ENCODE peak calls at places on chromosome 3, in seven cellular contexts. D is stomach, H is mesothelial cell of epicardium, I is endothelial cell, K is pancreas, W is H9, Z is Calu3. F is an unnamed sample.

GRCh38 chr3:186057594-186057993 is 51.3 kb downstream of the ETV5 start:
- DNase-seq in D (no peak), H (no peak), I (no peak), K (no peak), W (peak), Z (no peak), F (no peak)

GRCh38 chr3:98329392-98330124 is 24.1 kb upstream of the OR5K4 start:
- DNase-seq in D (peak), H (peak), I (peak), K (no peak), W (peak), Z (peak), F (no peak)

GRCh38 chr3:188421151-188421821 is 267.3 kb downstream of the LPP start:
- DNase-seq in D (no peak), H (no peak), I (no peak), K (no peak), W (no peak), Z (no peak), F (no peak)

GRCh38 chr3:195059006-195059350 is 212.0 kb downstream of the XXYLT1 start:
- DNase-seq in D (no peak), H (no peak), I (no peak), K (no peak), W (no peak), Z (no peak), F (no peak)

GRCh38 chr3:55091381-55092225 is 163.7 kb upstream of the LRTM1 start:
- DNase-seq in D (no peak), H (no peak), I (no peak), K (no peak), W (no peak), Z (no peak), F (no peak)

GRCh38 chr3:169295126-169295525 is 368.4 kb downstream of the MECOM start:
- DNase-seq in D (no peak), H (no peak), I (no peak), K (no peak), W (no peak), Z (peak), F (no peak)

GRCh38 chr3:181823716-181824115 is 112.0 kb downstream of the SOX2 start:
- DNase-seq in D (peak), H (no peak), I (no peak), K (no peak), W (no peak), Z (no peak), F (no peak)

GRCh38 chr3:135412475-135412874 is 553.1 kb upstream of the PPP2R3A start:
- DNase-seq in D (no peak), H (no peak), I (no peak), K (no peak), W (peak), Z (no peak), F (no peak)

GRCh38 chr3:127043041-127043641 is 60.2 kb downstream of the PLXNA1 start:
- DNase-seq in D (peak), H (no peak), I (no peak), K (peak), W (peak), Z (peak), F (no peak)

GRCh38 chr3:140236836-140237476 is 302.0 kb downstream of the CLSTN2 start:
- DNase-seq in D (no peak), H (no peak), I (no peak), K (no peak), W (no peak), Z (no peak), F (no peak)

GRCh38 chr3:14317057-14317553 is 85.3 kb upstream of the SLC6A6 start:
- DNase-seq in D (no peak), H (no peak), I (no peak), K (no peak), W (no peak), Z (peak), F (no peak)

GRCh38 chr3:112813723-112814171 is 32.9 kb downstream of the CD200R1L start:
- DNase-seq in D (no peak), H (no peak), I (no peak), K (no peak), W (no peak), Z (no peak), F (no peak)
- TF ChIP-seq CTCF in D (no peak), H (no peak), I (no peak), K (no peak), W (no peak), Z (no peak), F (no peak)

DNA sequence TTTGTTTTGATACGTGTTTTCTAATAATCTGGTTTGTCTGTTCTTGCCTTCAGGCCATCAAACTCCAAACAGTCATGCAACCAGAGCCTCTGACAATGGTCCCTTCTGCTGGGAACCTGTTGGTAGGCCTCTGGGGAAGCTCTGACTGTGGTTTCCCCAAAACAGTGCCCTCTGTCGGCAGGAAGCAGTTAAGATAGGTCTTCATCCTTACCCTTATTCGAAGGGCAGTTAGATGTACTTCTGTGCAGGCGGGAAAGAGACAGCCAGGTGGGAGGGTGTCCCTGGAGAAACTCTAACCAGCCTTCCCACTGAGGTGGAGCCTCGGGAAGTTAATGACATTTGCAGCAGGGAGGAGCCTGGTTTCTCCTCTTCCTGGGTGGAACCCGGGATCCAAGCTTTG is 81.6 kb upstream of the CHMP2B start:
- DNase-seq in D (no peak), H (no peak), I (no peak), K (no peak), W (peak), Z (peak), F (no peak)
- TF ChIP-seq CTCF in D (no peak), H (no peak), I (no peak), K (no peak), W (peak), Z (no peak), F (peak)

GRCh38 chr3:62873672-62874397 is 1.4 kb downstream of the CADPS start:
- DNase-seq in D (no peak), H (peak), I (peak), K (peak), W (peak), Z (peak), F (no peak)
- TF ChIP-seq CTCF in D (no peak), H (no peak), I (no peak), K (no peak), W (peak), Z (no peak), F (no peak)

DNA sequence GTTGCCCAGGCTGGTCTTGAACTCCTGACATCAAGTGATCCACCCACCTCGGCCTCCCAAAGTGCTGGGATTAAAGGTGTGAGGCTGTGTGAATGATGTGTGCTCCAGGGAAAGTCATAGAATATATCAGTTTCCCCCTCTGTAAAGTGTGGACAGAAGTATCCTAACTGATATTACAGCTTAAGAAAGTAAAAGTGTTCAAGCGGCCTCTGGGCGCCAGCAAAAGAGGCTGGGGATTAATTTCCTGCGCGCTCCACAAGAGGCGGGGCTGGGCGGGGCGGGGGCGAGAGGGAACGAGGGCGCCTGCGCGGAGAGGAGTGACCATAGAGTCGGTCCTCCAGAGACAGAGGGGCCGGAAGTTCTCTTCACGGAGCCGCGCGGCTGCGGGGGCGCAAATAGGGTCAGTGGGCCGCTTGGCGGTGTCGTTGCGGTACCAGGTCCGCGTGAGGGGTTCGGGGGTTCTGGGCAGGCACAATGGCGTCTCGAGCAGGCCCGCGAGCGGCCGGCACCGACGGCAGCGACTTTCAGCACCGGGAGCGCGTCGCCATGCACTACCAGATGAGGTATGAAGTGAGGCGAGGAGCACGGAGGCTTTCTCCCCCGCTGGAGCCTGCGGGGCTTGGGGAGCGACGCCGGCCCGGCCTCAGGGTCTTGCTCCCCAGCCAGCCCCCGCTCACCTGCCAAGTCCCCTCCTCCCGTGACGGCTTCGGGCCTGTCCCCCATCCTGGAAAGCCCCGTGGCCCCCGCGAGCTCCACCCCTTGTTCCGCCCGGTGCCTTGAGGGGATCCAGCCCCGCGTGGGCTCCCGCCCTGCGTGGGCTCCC is at the start of gene JAGN1:
- DNase-seq in D (peak), H (peak), I (peak), K (peak), W (peak), Z (peak), F (peak)
- TF ChIP-seq CTCF in D (no peak), H (no peak), I (no peak), K (no peak), W (no peak), Z (no peak), F (no peak)

F was measured in osteocyte.